ENCODE peak calls at places on chromosomes 7 and 10, in nine cellular contexts. J, S, B, V, R, C, Z, D and A are unnamed samples. For H3K36me3, the result is how much of the 10 kb centered on the place peaks cover.

GRCh38 chr7:105677395-105677701 is 96.1 kb upstream of the EFCAB10 start:
- DNase-seq in R (no peak), J (no peak), D (no peak), B (no peak), Z (no peak), C (no peak), V (no peak), S (no peak), A (no peak)

GRCh38 chr7:32501522-32501921 is 6.2 kb downstream of the AVL9 start:
- DNase-seq in R (no peak), J (no peak), D (no peak), S (no peak), Z (no peak), C (no peak), V (peak), B (no peak), A (no peak)

GRCh38 chr7:17229257-17229656 is 69.2 kb upstream of the AHR start:
- DNase-seq in V (no peak), J (no peak), C (no peak), D (no peak), S (no peak), B (no peak), Z (no peak), R (no peak), A (no peak)

GRCh38 chr7:106462365-106462859 is 177.6 kb upstream of the NAMPT start:
- DNase-seq in D (no peak), V (no peak), R (no peak), Z (peak), B (peak), J (no peak), C (no peak), S (peak), A (no peak)

GRCh38 chr10:51233337-51234100 is 159.2 kb downstream of the PRKG1 start:
- DNase-seq in D (no peak), V (no peak), R (no peak), Z (no peak), J (no peak), C (no peak), B (no peak), S (no peak), A (no peak)

GRCh38 chr10:11611248-11612003 is at the start of gene USP6NL:
- DNase-seq in S (peak), Z (peak), C (peak), B (peak), J (peak), D (peak), V (peak), R (peak), A (peak)

GRCh38 chr10:119379466-119380071 is 162.9 kb downstream of the RGS10 start:
- DNase-seq in C (no peak), S (no peak), Z (no peak), B (no peak), R (no peak), D (no peak), V (no peak), J (no peak), A (no peak)

GRCh38 chr7:2205036-2205780 is 27.5 kb downstream of the MAD1L1 start:
- DNase-seq in V (no peak), Z (no peak), B (no peak), C (no peak), J (no peak), D (no peak), R (no peak), S (no peak), A (no peak)

GRCh38 chr7:67758551-67758950 is 761.9 kb downstream of the TYW1 start:
- DNase-seq in J (no peak), Z (no peak), C (no peak), R (no peak), D (no peak), B (no peak), S (no peak), V (no peak), A (no peak)

GRCh38 chr7:18495412-18496335 is at the start of gene HDAC9:
- DNase-seq in C (no peak), B (peak), D (no peak), J (no peak), Z (peak), V (no peak), S (peak), R (no peak), A (no peak)

GRCh38 chr7:50632561-50633413 is 67.6 kb upstream of the DDC start:
- DNase-seq in R (no peak), S (peak), D (peak), C (peak), V (peak), Z (peak), J (no peak), B (peak), A (no peak)

GRCh38 chr7:90412458-90413184 is 9.4 kb downstream of the CLDN12 start:
- DNase-seq in B (no peak), Z (peak), J (no peak), D (peak), C (peak), S (peak), V (peak), R (no peak), A (no peak)

GRCh38 chr10:29866356-29866755 is 193.0 kb downstream of the JCAD start:
- DNase-seq in B (no peak), V (no peak), C (no peak), R (no peak), Z (no peak), J (no peak), S (no peak), D (no peak), A (no peak)

GRCh38 chr7:4715385-4715770 is 33.3 kb downstream of the FOXK1 start:
- DNase-seq in C (no peak), S (no peak), R (no peak), J (no peak), D (no peak), Z (no peak), B (peak), V (no peak), A (no peak)

GRCh38 chr7:43834463-43835251 is 34.7 kb downstream of the MRPS24 start:
- DNase-seq in B (peak), D (peak), C (no peak), V (no peak), S (no peak), Z (no peak), J (no peak), R (no peak), A (no peak)

GRCh38 chr10:71512213-71512745 is 115.6 kb downstream of the CDH23 start:
- DNase-seq in S (no peak), D (no peak), J (no peak), C (no peak), R (no peak), B (no peak), V (no peak), Z (no peak), A (no peak)

GRCh38 chr7:2517004-2517403 is 2.6 kb upstream of the LFNG start:
- DNase-seq in B (peak), R (no peak), D (no peak), S (peak), Z (peak), V (no peak), C (no peak), J (peak), A (no peak)

DNA sequence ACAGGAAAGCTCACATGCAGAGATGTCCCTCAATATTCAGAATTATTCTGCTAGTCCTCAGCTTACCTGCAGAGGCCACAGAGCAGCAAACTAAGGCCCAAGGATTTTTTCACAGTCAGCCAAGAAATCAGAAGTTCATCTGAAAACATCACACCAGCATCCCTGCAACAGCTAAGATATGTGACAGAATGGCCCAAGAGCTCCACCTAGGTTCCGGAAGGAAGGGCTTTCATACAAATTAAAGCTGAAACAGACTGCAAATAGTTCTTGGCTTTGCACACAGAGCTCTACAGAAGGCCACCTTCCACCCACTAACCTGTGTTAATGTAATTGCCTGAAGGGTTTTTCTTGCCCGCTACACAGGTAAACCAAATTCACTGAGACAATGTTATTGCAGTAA is 438.8 kb upstream of the C7orf33 start:
- DNase-seq in C (no peak), R (no peak), D (no peak), B (no peak), S (no peak), V (no peak), Z (no peak), J (no peak), A (no peak)
- TF ChIP-seq CTCF in C (no peak), R (no peak), D (no peak), B (no peak), S (peak), V (no peak), Z (no peak), J (no peak), A (no peak)

GRCh38 chr10:3273966-3274365 is 101.4 kb upstream of the PITRM1 start:
- DNase-seq in S (no peak), B (no peak), V (no peak), D (no peak), Z (no peak), R (no peak), C (peak), J (no peak), A (no peak)

GRCh38 chr10:3272300-3272699 is 99.7 kb upstream of the PITRM1 start:
- DNase-seq in C (no peak), R (no peak), J (no peak), B (no peak), V (no peak), S (peak), D (no peak), Z (peak), A (no peak)

GRCh38 chr10:3271385-3272115 is 99.0 kb upstream of the PITRM1 start:
- DNase-seq in C (no peak), D (no peak), R (no peak), Z (no peak), S (no peak), J (no peak), V (no peak), B (no peak), A (no peak)

GRCh38 chr10:3268025-3268424 is 95.4 kb upstream of the PITRM1 start:
- DNase-seq in J (no peak), C (no peak), S (no peak), B (no peak), Z (no peak), V (no peak), D (no peak), R (no peak), A (no peak)

GRCh38 chr10:3270597-3270996 is 98.0 kb upstream of the PITRM1 start:
- DNase-seq in Z (no peak), C (no peak), V (no peak), R (no peak), B (no peak), S (no peak), J (no peak), D (no peak), A (no peak)
- H3K36me3 ChIP-seq in Z (under half), C (under half), V (under half), R (under half), B (under half), S (under half), J (under half), D (under half), A (under half)

GRCh38 chr10:25761937-25762336 is 172.1 kb upstream of the MYO3A start:
- DNase-seq in R (peak), S (no peak), Z (no peak), V (no peak), D (no peak), C (no peak), B (no peak), J (no peak), A (no peak)

GRCh38 chr10:25753776-25754175 is 180.3 kb upstream of the MYO3A start:
- DNase-seq in Z (no peak), J (no peak), D (no peak), S (no peak), C (no peak), B (no peak), V (no peak), R (no peak), A (no peak)

GRCh38 chr10:25758511-25758910 is 175.5 kb upstream of the MYO3A start:
- DNase-seq in V (no peak), S (no peak), B (no peak), R (no peak), Z (no peak), C (no peak), J (no peak), D (no peak), A (no peak)

GRCh38 chr10:25756784-25757183 is 177.2 kb upstream of the MYO3A start:
- DNase-seq in J (no peak), S (no peak), V (no peak), D (no peak), Z (no peak), B (no peak), C (no peak), R (no peak), A (no peak)

GRCh38 chr10:25758041-25758457 is 176.0 kb upstream of the MYO3A start:
- DNase-seq in R (peak), S (peak), J (no peak), V (peak), B (peak), D (no peak), Z (peak), C (no peak), A (peak)
- TF ChIP-seq CTCF in R (peak), S (peak), J (no peak), V (peak), B (no peak), D (no peak), Z (peak), C (no peak), A (peak)

GRCh38 chr7:138579136-138579535 is 119.1 kb downstream of the TRIM24 start:
- DNase-seq in B (no peak), V (no peak), D (no peak), Z (no peak), S (no peak), C (no peak), R (no peak), J (no peak), A (no peak)
- H3K36me3 ChIP-seq in B (under half), V (under half), D (under half), Z (half or more), S (half or more), C (half or more), R (under half), J (under half), A (under half)